ENCODE peak calls at places on chromosomes 4 and X, in four cellular contexts. C is A549, E is HEK293T, I is ELF-1. D is an unnamed sample.

GRCh38 chrX:118519411-118520205 is 24.0 kb downstream of the DOCK11 start:
- DNase-seq in C (no peak), E (no peak), I (no peak), D (no peak)

GRCh38 chr4:133624744-133625143 is 475.6 kb downstream of the PCDH10 start:
- DNase-seq in C (peak), E (peak), I (peak), D (peak)

GRCh38 chr4:189785257-189785656 is 155.4 kb upstream of the FRG1 start:
- DNase-seq in C (no peak), E (no peak), I (peak), D (no peak)

GRCh38 chr4:15754323-15754722 is 23.8 kb upstream of the CD38 start:
- DNase-seq in C (no peak), E (no peak), I (no peak), D (no peak)

GRCh38 chr4:79198886-79199591 is 126.8 kb downstream of the NAA11 start:
- DNase-seq in C (no peak), E (no peak), I (no peak), D (no peak)

GRCh38 chr4:89528525-89529133 is 221.0 kb upstream of the GPRIN3 start:
- DNase-seq in C (no peak), E (no peak), I (no peak), D (no peak)

GRCh38 chr4:1792832-1793495 is at the start of gene FGFR3:
- DNase-seq in C (no peak), E (peak), I (peak), D (peak)

GRCh38 chr4:25913056-25913850 is 767 bp upstream of the SMIM20 start:
- DNase-seq in C (no peak), E (peak), I (peak), D (peak)

GRCh38 chrX:124938715-124939114 is 381.0 kb upstream of the TEX13C start:
- DNase-seq in C (no peak), E (no peak), I (no peak), D (no peak)

GRCh38 chrX:98067611-98068010 is 1183.9 kb downstream of the RPA4 start:
- DNase-seq in C (no peak), E (no peak), I (no peak), D (no peak)

GRCh38 chr4:113645771-113646455 is 115.6 kb downstream of the CAMK2D start:
- DNase-seq in C (peak), E (peak), I (peak), D (no peak)

GRCh38 chr4:8307126-8307525 is 37.6 kb downstream of the HTRA3 start:
- DNase-seq in C (no peak), E (no peak), I (no peak), D (peak)

GRCh38 chr4:38672247-38673071 is 8.5 kb downstream of the KLF3 start:
- DNase-seq in C (peak), E (no peak), I (peak), D (peak)

GRCh38 chr4:130563185-130563890 is 1467.4 kb downstream of the C4orf33 start:
- DNase-seq in C (peak), E (peak), I (peak), D (peak)

GRCh38 chrX:113929004-113929403 is 654.9 kb upstream of the HTR2C start:
- DNase-seq in C (peak), E (peak), I (peak), D (peak)

GRCh38 chrX:39642071-39642470 is 455.7 kb downstream of the BCOR start:
- DNase-seq in C (no peak), E (no peak), I (no peak), D (peak)

GRCh38 chrX:153533041-153533565 is 15.7 kb downstream of the ATP2B3 start:
- DNase-seq in C (no peak), E (no peak), I (no peak), D (peak)

GRCh38 chr4:98193459-98194105 is 50.3 kb upstream of the STPG2 start:
- DNase-seq in C (peak), E (no peak), I (no peak), D (no peak)

GRCh38 chr4:136664988-136665387 is 867.3 kb downstream of the PCDH18 start:
- DNase-seq in C (no peak), E (no peak), I (no peak), D (no peak)

GRCh38 chrX:21408776-21409175 is 34.6 kb downstream of the CNKSR2 start:
- DNase-seq in C (no peak), E (no peak), I (no peak), D (no peak)

GRCh38 chr4:81609844-81610243 is 138.1 kb upstream of the RASGEF1B start:
- DNase-seq in C (no peak), E (no peak), I (no peak), D (no peak)

GRCh38 chr4:15735531-15735930 is 32.7 kb downstream of the BST1 start:
- DNase-seq in C (no peak), E (no peak), I (no peak), D (no peak)

GRCh38 chr4:74287164-74287563 is 21.1 kb upstream of the EPGN start:
- DNase-seq in C (no peak), E (no peak), I (no peak), D (no peak)

GRCh38 chr4:88592600-88593448 is 544 bp downstream of the HERC3 start:
- DNase-seq in C (peak), E (peak), I (peak), D (peak)

GRCh38 chrX:103367502-103367901 is 8.8 kb upstream of the BEX3 start:
- DNase-seq in C (no peak), E (no peak), I (peak), D (no peak)

GRCh38 chr4:176538217-176538925 is 218.6 kb downstream of the SPCS3 start:
- DNase-seq in C (peak), E (no peak), I (no peak), D (no peak)

GRCh38 chr4:138916763-138917162 is 98.8 kb upstream of the NOCT start:
- DNase-seq in C (no peak), E (no peak), I (no peak), D (no peak)

GRCh38 chr4:4474496-4474895 is 67.4 kb downstream of the STX18 start:
- DNase-seq in C (no peak), E (no peak), I (no peak), D (no peak)

GRCh38 chr4:158015241-158015640 is 157.6 kb downstream of the GASK1B start:
- DNase-seq in C (no peak), E (no peak), I (no peak), D (no peak)

GRCh38 chrX:6383911-6384310 is 151.0 kb downstream of the VCX3A start:
- DNase-seq in C (no peak), E (no peak), I (peak), D (no peak)

GRCh38 chr4:77773101-77773500 is 46.1 kb downstream of the CNOT6L start:
- DNase-seq in C (no peak), E (no peak), I (no peak), D (no peak)

GRCh38 chrX:137118536-137118935 is 84.7 kb upstream of the GPR101 start:
- DNase-seq in C (no peak), E (no peak), I (no peak), D (no peak)

GRCh38 chr4:19807505-19807904 is 444.2 kb upstream of the SLIT2 start:
- DNase-seq in C (no peak), E (no peak), I (no peak), D (no peak)

GRCh38 chr4:78937837-78938236 is 1.4 kb downstream of the PAQR3 start:
- DNase-seq in C (peak), E (no peak), I (peak), D (no peak)

D was measured in WERI-Rb-1.